ENCODE peak calls at places on chromosomes 5 and 9, in eight cellular contexts. C is lower leg skin, D is transverse colon, E is IMR-90, A is body of pancreas, S is sigmoid colon, U is gastrocnemius medialis, W is breast epithelium. Z is an unnamed sample.

GRCh38 chr5:87116821-87117512 is 150.7 kb upstream of the RASA1 start:
- DNase-seq in A (no peak), W (no peak), C (no peak), U (no peak), E (peak; percentile 54), D (no peak), S (no peak), Z (no peak)

GRCh38 chr5:180525363-180525762 is 31.2 kb downstream of the CNOT6 start:
- DNase-seq in C (no peak), E (no peak), W (no peak), A (no peak), U (no peak), D (no peak), S (no peak), Z (no peak)

GRCh38 chr9:136690841-136691261 is 3.6 kb upstream of the AGPAT2 start:
- DNase-seq in S (peak; percentile 80), A (peak; percentile 92), D (no peak), U (peak; percentile 91), E (no peak), C (no peak), W (no peak), Z (peak; percentile 96)

GRCh38 chr5:133295520-133295919 is 243.7 kb downstream of the HSPA4 start:
- DNase-seq in U (no peak), C (no peak), D (no peak), S (no peak), A (no peak), W (no peak), E (no peak), Z (no peak)

GRCh38 chr9:12777149-12778010 is 2.6 kb downstream of the LURAP1L start:
- DNase-seq in S (no peak), E (no peak), W (no peak), U (no peak), D (no peak), A (no peak), C (no peak), Z (no peak)

GRCh38 chr9:133250741-133251170 is 24.2 kb downstream of the ABO start:
- DNase-seq in U (no peak), C (no peak), A (no peak), E (no peak), W (no peak), D (peak; percentile 47), S (no peak), Z (no peak)

GRCh38 chr5:80481019-80481893 is 6.6 kb upstream of the FAM151B start:
- DNase-seq in U (peak; percentile 24), C (no peak), E (peak; percentile 60), S (no peak), W (no peak), A (peak; percentile 30), D (peak; percentile 40), Z (peak; percentile 22)

GRCh38 chr9:99296375-99296951 is 74.4 kb downstream of the SEC61B start:
- DNase-seq in E (no peak), W (no peak), U (peak; percentile 16), D (no peak), C (no peak), A (no peak), S (peak; percentile 67), Z (no peak)

GRCh38 chr5:72949481-72949880 is 6.4 kb upstream of the FCHO2 start:
- DNase-seq in U (no peak), W (no peak), E (no peak), A (no peak), S (no peak), D (no peak), C (no peak), Z (no peak)

GRCh38 chr9:106964822-106965525 is 102.0 kb downstream of the ZNF462 start:
- DNase-seq in E (peak; percentile 45), S (no peak), A (no peak), W (no peak), U (no peak), D (no peak), C (no peak), Z (no peak)

GRCh38 chr9:27542519-27542918 is 12.9 kb upstream of the MOB3B start:
- DNase-seq in W (no peak), E (no peak), A (no peak), D (no peak), C (no peak), U (no peak), S (no peak), Z (no peak)

GRCh38 chr9:36443581-36443980 is 43.5 kb upstream of the RNF38 start:
- DNase-seq in E (peak; percentile 10), U (no peak), C (no peak), A (no peak), D (no peak), W (no peak), S (no peak), Z (no peak)

GRCh38 chr9:70746760-70747159 is 332.3 kb upstream of the KLF9 start:
- DNase-seq in D (no peak), A (no peak), W (no peak), E (no peak), C (no peak), U (no peak), S (no peak), Z (no peak)

GRCh38 chr5:141992349-141992963 is 20.4 kb downstream of the GNPDA1 start:
- DNase-seq in C (peak; percentile 69), U (peak; percentile 65), S (peak; percentile 83), D (peak; percentile 79), W (peak; percentile 77), E (peak; percentile 62), A (peak; percentile 73), Z (peak; percentile 38)

DNA sequence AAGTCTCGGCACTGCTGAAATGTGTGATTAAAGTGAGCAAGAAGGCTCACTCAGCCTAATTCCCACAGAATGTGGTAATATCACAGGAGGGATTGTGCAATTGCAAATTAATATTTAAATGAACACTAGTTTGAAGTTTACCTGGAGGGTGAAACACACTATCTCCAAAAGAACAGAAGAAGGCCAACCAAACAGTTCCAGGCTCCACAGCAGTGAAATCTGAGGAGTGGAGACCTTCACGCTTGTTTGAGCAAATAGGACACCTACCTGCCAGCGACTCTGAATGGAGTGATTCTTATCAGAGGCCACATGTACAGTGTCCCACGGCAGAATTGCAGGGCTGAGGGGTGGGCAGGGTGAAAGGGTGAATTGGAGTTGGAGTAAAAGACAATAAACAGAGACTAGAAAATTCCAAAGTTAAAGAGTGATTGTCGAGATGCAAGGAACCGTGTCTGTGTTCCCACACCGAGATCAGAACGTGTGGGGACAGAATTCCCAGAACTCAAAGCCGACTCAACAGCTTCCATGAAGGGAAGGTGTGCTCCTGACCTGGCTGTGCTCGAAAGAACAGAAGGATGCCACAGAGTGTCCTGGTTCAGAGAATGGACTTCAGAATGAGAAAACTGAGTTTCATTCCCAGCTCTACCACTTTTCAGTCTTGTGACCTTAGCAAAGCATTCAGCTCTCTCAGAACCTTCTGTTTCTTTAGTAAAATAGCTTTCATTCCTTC is 420.2 kb upstream of the SLC30A5 start:
- DNase-seq in C (no peak), A (no peak), S (no peak), W (no peak), E (no peak), U (no peak), D (no peak), Z (no peak)
- TF ChIP-seq POLR2A in C (no peak), A (no peak), S (no peak), W (no peak), E (no peak), U (no peak), D (no peak), Z (no peak)

GRCh38 chr9:132087438-132088030 is 7.9 kb upstream of the MED27 start:
- DNase-seq in W (no peak), D (no peak), E (no peak), C (no peak), U (no peak), S (no peak), A (no peak), Z (no peak)
- TF ChIP-seq POLR2A in W (no peak), D (no peak), E (no peak), C (no peak), U (no peak), S (no peak), A (no peak), Z (no peak)

GRCh38 chr5:126888180-126888579 is 111.2 kb downstream of the LMNB1 start:
- DNase-seq in U (no peak), E (no peak), D (no peak), W (no peak), A (no peak), C (no peak), S (no peak), Z (no peak)

GRCh38 chr5:126878624-126879023 is 101.7 kb downstream of the LMNB1 start:
- DNase-seq in W (no peak), E (no peak), U (no peak), C (no peak), A (no peak), D (no peak), S (no peak), Z (no peak)

GRCh38 chr5:126881821-126882220 is 104.9 kb downstream of the LMNB1 start:
- DNase-seq in A (no peak), W (no peak), E (no peak), U (no peak), C (no peak), S (no peak), D (no peak), Z (no peak)

GRCh38 chr5:126883801-126884200 is 106.9 kb downstream of the LMNB1 start:
- DNase-seq in A (no peak), C (no peak), E (peak; percentile 16), D (no peak), W (no peak), S (no peak), U (no peak), Z (no peak)

DNA sequence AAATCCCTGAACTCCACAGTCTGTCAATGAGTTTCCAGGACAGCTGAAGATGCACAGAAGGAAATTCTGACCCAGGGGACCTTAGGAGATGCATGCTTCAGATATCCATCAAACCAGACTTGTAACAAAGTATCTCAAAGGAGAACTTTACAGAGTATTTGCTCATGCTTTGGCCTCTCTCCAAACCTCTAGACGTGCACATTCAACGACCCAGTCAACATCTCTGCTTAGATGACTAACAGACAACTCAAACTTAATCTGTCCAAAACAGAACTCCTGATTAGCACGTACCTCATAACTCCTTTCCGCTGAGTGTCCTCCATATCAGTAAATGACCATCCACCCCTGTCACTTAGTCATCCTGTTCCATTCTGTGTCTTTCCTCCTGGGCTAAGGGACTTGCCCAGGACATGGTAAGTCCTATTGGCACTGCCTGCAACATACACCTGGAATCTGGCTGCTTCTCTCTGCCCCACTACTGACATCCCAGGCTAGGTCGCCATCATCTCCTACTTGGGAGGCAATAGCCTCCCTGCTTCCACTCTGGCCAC is 107.4 kb downstream of the LMNB1 start:
- DNase-seq in C (no peak), S (no peak), A (no peak), W (no peak), E (peak; percentile 96), U (no peak), D (no peak), Z (peak; percentile 34)
- TF ChIP-seq POLR2A in C (no peak), S (no peak), A (no peak), W (no peak), E (no peak), U (no peak), D (no peak), Z (no peak)

DNA sequence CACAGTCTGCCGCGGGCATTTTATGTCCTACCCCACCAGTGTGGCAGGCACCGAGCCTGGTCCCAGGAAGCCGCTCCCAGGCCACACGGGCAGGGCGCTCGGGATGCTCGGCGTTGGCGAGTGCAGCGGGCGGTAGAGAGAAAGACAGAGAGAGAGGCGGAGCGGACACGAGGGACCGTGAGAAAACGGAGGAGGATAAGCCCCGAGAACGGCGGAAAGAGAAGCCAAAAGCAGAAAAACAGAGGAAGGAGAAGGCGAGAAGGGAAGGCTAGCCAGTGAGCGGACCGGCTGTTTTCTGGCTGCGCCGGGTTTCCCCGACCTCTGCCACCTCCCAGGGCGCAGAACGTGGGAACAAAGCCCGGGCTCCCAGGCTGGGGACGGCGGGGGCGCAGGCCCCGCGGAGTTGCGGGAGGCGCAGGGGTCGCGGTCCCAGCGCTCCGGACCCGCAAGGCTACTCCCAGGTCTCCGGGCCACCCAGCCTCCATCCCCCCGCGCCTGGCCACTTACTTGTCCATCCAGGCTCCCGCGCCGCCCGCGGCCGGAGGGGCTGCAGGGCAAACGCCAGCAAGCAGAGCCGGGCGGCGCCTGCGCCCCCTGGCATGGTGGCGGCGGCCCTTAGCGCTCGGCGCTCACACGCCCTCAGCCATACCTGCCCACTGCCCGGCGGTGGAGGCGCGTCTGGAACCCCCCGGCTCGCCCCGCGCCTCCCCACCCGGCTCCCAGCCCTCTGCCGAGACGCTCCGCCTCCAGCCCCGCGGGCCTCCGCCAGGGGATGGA is at the start of gene ADAM19:
- DNase-seq in A (peak; percentile 21), D (peak; percentile 59), E (peak; percentile 53), C (no peak), U (peak; percentile 23), W (no peak), S (peak; percentile 83), Z (peak; percentile 80)
- TF ChIP-seq POLR2A in A (no peak), D (peak; percentile 63), E (peak; percentile 56), C (no peak), U (no peak), W (no peak), S (no peak), Z (peak; percentile 91)

Z was measured in H54.